ENCODE peak calls at places on chromosomes 2 and 18, in seven cellular contexts. One of them, this sample, is unnamed.

GRCh38 chr2:144745424-144745823 is 225.5 kb upstream of the ZEB2 start:
- DNase-seq in stimulated activated CD4-positive, alpha-beta T cell treated with anti-CD3 and anti-CD28 coated beads, Interleukin-15, amount 100 ng/mL, for 24 hours: no peak
- DNase-seq in AG04450: no peak
- DNase-seq in NCI-H1417: no peak
- DNase-seq in fibroblast of the conjunctiva: no peak
- DNase-seq in left colon: no peak
- DNase-seq in stimulated activated effector memory CD8-positive, alpha-beta T cell treated with anti-CD3 and anti-CD28 coated beads, Interleukin-12 subunit alpha, Interleukin-12 subunit beta, amount 100 ng/mL, for 72 hours: no peak
- DNase-seq in this sample: no peak

GRCh38 chr2:31049913-31050588 is 88.2 kb downstream of the GALNT14 start:
- DNase-seq in stimulated activated CD4-positive, alpha-beta T cell treated with anti-CD3 and anti-CD28 coated beads, Interleukin-15, amount 100 ng/mL, for 24 hours: no peak
- DNase-seq in AG04450: no peak
- DNase-seq in NCI-H1417: no peak
- DNase-seq in fibroblast of the conjunctiva: no peak
- DNase-seq in left colon: no peak
- DNase-seq in stimulated activated effector memory CD8-positive, alpha-beta T cell treated with anti-CD3 and anti-CD28 coated beads, Interleukin-12 subunit alpha, Interleukin-12 subunit beta, amount 100 ng/mL, for 72 hours: no peak
- DNase-seq in this sample: no peak

GRCh38 chr18:26813043-26813442 is 52.5 kb downstream of the AQP4 start:
- DNase-seq in stimulated activated CD4-positive, alpha-beta T cell treated with anti-CD3 and anti-CD28 coated beads, Interleukin-15, amount 100 ng/mL, for 24 hours: no peak
- DNase-seq in AG04450: no peak
- DNase-seq in NCI-H1417: peak
- DNase-seq in fibroblast of the conjunctiva: no peak
- DNase-seq in left colon: peak
- DNase-seq in stimulated activated effector memory CD8-positive, alpha-beta T cell treated with anti-CD3 and anti-CD28 coated beads, Interleukin-12 subunit alpha, Interleukin-12 subunit beta, amount 100 ng/mL, for 72 hours: no peak
- DNase-seq in this sample: no peak

GRCh38 chr2:118050386-118050785 is 36.5 kb upstream of the CCDC93 start:
- DNase-seq in stimulated activated CD4-positive, alpha-beta T cell treated with anti-CD3 and anti-CD28 coated beads, Interleukin-15, amount 100 ng/mL, for 24 hours: no peak
- DNase-seq in AG04450: no peak
- DNase-seq in NCI-H1417: no peak
- DNase-seq in fibroblast of the conjunctiva: no peak
- DNase-seq in left colon: no peak
- DNase-seq in stimulated activated effector memory CD8-positive, alpha-beta T cell treated with anti-CD3 and anti-CD28 coated beads, Interleukin-12 subunit alpha, Interleukin-12 subunit beta, amount 100 ng/mL, for 72 hours: no peak
- DNase-seq in this sample: no peak

GRCh38 chr18:67875057-67875456 is 358.5 kb upstream of the DSEL start:
- DNase-seq in stimulated activated CD4-positive, alpha-beta T cell treated with anti-CD3 and anti-CD28 coated beads, Interleukin-15, amount 100 ng/mL, for 24 hours: no peak
- DNase-seq in AG04450: no peak
- DNase-seq in NCI-H1417: peak
- DNase-seq in fibroblast of the conjunctiva: no peak
- DNase-seq in left colon: no peak
- DNase-seq in stimulated activated effector memory CD8-positive, alpha-beta T cell treated with anti-CD3 and anti-CD28 coated beads, Interleukin-12 subunit alpha, Interleukin-12 subunit beta, amount 100 ng/mL, for 72 hours: no peak
- DNase-seq in this sample: no peak

GRCh38 chr2:234981197-234982095 is 29.6 kb downstream of the SH3BP4 start:
- DNase-seq in stimulated activated CD4-positive, alpha-beta T cell treated with anti-CD3 and anti-CD28 coated beads, Interleukin-15, amount 100 ng/mL, for 24 hours: no peak
- DNase-seq in AG04450: peak
- DNase-seq in NCI-H1417: no peak
- DNase-seq in fibroblast of the conjunctiva: peak
- DNase-seq in left colon: no peak
- DNase-seq in stimulated activated effector memory CD8-positive, alpha-beta T cell treated with anti-CD3 and anti-CD28 coated beads, Interleukin-12 subunit alpha, Interleukin-12 subunit beta, amount 100 ng/mL, for 72 hours: no peak
- DNase-seq in this sample: peak

GRCh38 chr2:236114959-236115358 is 53.2 kb downstream of the GBX2 start:
- DNase-seq in stimulated activated CD4-positive, alpha-beta T cell treated with anti-CD3 and anti-CD28 coated beads, Interleukin-15, amount 100 ng/mL, for 24 hours: no peak
- DNase-seq in AG04450: no peak
- DNase-seq in NCI-H1417: no peak
- DNase-seq in fibroblast of the conjunctiva: no peak
- DNase-seq in left colon: no peak
- DNase-seq in stimulated activated effector memory CD8-positive, alpha-beta T cell treated with anti-CD3 and anti-CD28 coated beads, Interleukin-12 subunit alpha, Interleukin-12 subunit beta, amount 100 ng/mL, for 72 hours: no peak
- DNase-seq in this sample: no peak

GRCh38 chr2:160984426-160985077 is 175.7 kb upstream of the TANK start:
- DNase-seq in stimulated activated CD4-positive, alpha-beta T cell treated with anti-CD3 and anti-CD28 coated beads, Interleukin-15, amount 100 ng/mL, for 24 hours: no peak
- DNase-seq in AG04450: no peak
- DNase-seq in NCI-H1417: no peak
- DNase-seq in fibroblast of the conjunctiva: no peak
- DNase-seq in left colon: no peak
- DNase-seq in stimulated activated effector memory CD8-positive, alpha-beta T cell treated with anti-CD3 and anti-CD28 coated beads, Interleukin-12 subunit alpha, Interleukin-12 subunit beta, amount 100 ng/mL, for 72 hours: no peak
- DNase-seq in this sample: no peak

GRCh38 chr18:41756141-41756540 is 198.9 kb upstream of the PIK3C3 start:
- DNase-seq in stimulated activated CD4-positive, alpha-beta T cell treated with anti-CD3 and anti-CD28 coated beads, Interleukin-15, amount 100 ng/mL, for 24 hours: no peak
- DNase-seq in AG04450: no peak
- DNase-seq in NCI-H1417: no peak
- DNase-seq in fibroblast of the conjunctiva: no peak
- DNase-seq in left colon: no peak
- DNase-seq in stimulated activated effector memory CD8-positive, alpha-beta T cell treated with anti-CD3 and anti-CD28 coated beads, Interleukin-12 subunit alpha, Interleukin-12 subunit beta, amount 100 ng/mL, for 72 hours: no peak
- DNase-seq in this sample: no peak

GRCh38 chr2:232300894-232301387 is 77.6 kb upstream of the ALPP start:
- DNase-seq in stimulated activated CD4-positive, alpha-beta T cell treated with anti-CD3 and anti-CD28 coated beads, Interleukin-15, amount 100 ng/mL, for 24 hours: no peak
- DNase-seq in AG04450: no peak
- DNase-seq in NCI-H1417: no peak
- DNase-seq in fibroblast of the conjunctiva: no peak
- DNase-seq in left colon: no peak
- DNase-seq in stimulated activated effector memory CD8-positive, alpha-beta T cell treated with anti-CD3 and anti-CD28 coated beads, Interleukin-12 subunit alpha, Interleukin-12 subunit beta, amount 100 ng/mL, for 72 hours: no peak
- DNase-seq in this sample: no peak

GRCh38 chr2:232480201-232481190 is 7.1 kb downstream of the ECEL1 start:
- DNase-seq in stimulated activated CD4-positive, alpha-beta T cell treated with anti-CD3 and anti-CD28 coated beads, Interleukin-15, amount 100 ng/mL, for 24 hours: no peak
- DNase-seq in AG04450: no peak
- DNase-seq in NCI-H1417: no peak
- DNase-seq in fibroblast of the conjunctiva: no peak
- DNase-seq in left colon: peak
- DNase-seq in stimulated activated effector memory CD8-positive, alpha-beta T cell treated with anti-CD3 and anti-CD28 coated beads, Interleukin-12 subunit alpha, Interleukin-12 subunit beta, amount 100 ng/mL, for 72 hours: no peak
- DNase-seq in this sample: no peak

GRCh38 chr2:41709702-41710599 is 337.9 kb upstream of the PKDCC start:
- DNase-seq in stimulated activated CD4-positive, alpha-beta T cell treated with anti-CD3 and anti-CD28 coated beads, Interleukin-15, amount 100 ng/mL, for 24 hours: peak
- DNase-seq in AG04450: no peak
- DNase-seq in NCI-H1417: no peak
- DNase-seq in fibroblast of the conjunctiva: no peak
- DNase-seq in left colon: no peak
- DNase-seq in stimulated activated effector memory CD8-positive, alpha-beta T cell treated with anti-CD3 and anti-CD28 coated beads, Interleukin-12 subunit alpha, Interleukin-12 subunit beta, amount 100 ng/mL, for 72 hours: no peak
- DNase-seq in this sample: no peak

GRCh38 chr2:76867854-76868253 is 654.3 kb downstream of the LRRTM4 start:
- DNase-seq in stimulated activated CD4-positive, alpha-beta T cell treated with anti-CD3 and anti-CD28 coated beads, Interleukin-15, amount 100 ng/mL, for 24 hours: no peak
- DNase-seq in AG04450: peak
- DNase-seq in NCI-H1417: no peak
- DNase-seq in fibroblast of the conjunctiva: peak
- DNase-seq in left colon: no peak
- DNase-seq in stimulated activated effector memory CD8-positive, alpha-beta T cell treated with anti-CD3 and anti-CD28 coated beads, Interleukin-12 subunit alpha, Interleukin-12 subunit beta, amount 100 ng/mL, for 72 hours: no peak
- DNase-seq in this sample: no peak

GRCh38 chr18:49898421-49898820 is 85.1 kb upstream of the ACAA2 start:
- DNase-seq in stimulated activated CD4-positive, alpha-beta T cell treated with anti-CD3 and anti-CD28 coated beads, Interleukin-15, amount 100 ng/mL, for 24 hours: peak
- DNase-seq in AG04450: peak
- DNase-seq in NCI-H1417: no peak
- DNase-seq in fibroblast of the conjunctiva: peak
- DNase-seq in left colon: peak
- DNase-seq in stimulated activated effector memory CD8-positive, alpha-beta T cell treated with anti-CD3 and anti-CD28 coated beads, Interleukin-12 subunit alpha, Interleukin-12 subunit beta, amount 100 ng/mL, for 72 hours: peak
- DNase-seq in this sample: no peak

GRCh38 chr2:45974762-45975408 is 322.3 kb upstream of the EPAS1 start:
- DNase-seq in stimulated activated CD4-positive, alpha-beta T cell treated with anti-CD3 and anti-CD28 coated beads, Interleukin-15, amount 100 ng/mL, for 24 hours: no peak
- DNase-seq in AG04450: no peak
- DNase-seq in NCI-H1417: no peak
- DNase-seq in fibroblast of the conjunctiva: no peak
- DNase-seq in left colon: no peak
- DNase-seq in stimulated activated effector memory CD8-positive, alpha-beta T cell treated with anti-CD3 and anti-CD28 coated beads, Interleukin-12 subunit alpha, Interleukin-12 subunit beta, amount 100 ng/mL, for 72 hours: peak
- DNase-seq in this sample: no peak

GRCh38 chr2:159677654-159678053 is 34.7 kb upstream of the MARCHF7 start:
- DNase-seq in stimulated activated CD4-positive, alpha-beta T cell treated with anti-CD3 and anti-CD28 coated beads, Interleukin-15, amount 100 ng/mL, for 24 hours: no peak
- DNase-seq in AG04450: no peak
- DNase-seq in NCI-H1417: no peak
- DNase-seq in fibroblast of the conjunctiva: peak
- DNase-seq in left colon: no peak
- DNase-seq in stimulated activated effector memory CD8-positive, alpha-beta T cell treated with anti-CD3 and anti-CD28 coated beads, Interleukin-12 subunit alpha, Interleukin-12 subunit beta, amount 100 ng/mL, for 72 hours: no peak
- DNase-seq in this sample: no peak

GRCh38 chr2:117775820-117776219 is 38.7 kb upstream of the DDX18 start:
- DNase-seq in stimulated activated CD4-positive, alpha-beta T cell treated with anti-CD3 and anti-CD28 coated beads, Interleukin-15, amount 100 ng/mL, for 24 hours: no peak
- DNase-seq in AG04450: no peak
- DNase-seq in NCI-H1417: no peak
- DNase-seq in fibroblast of the conjunctiva: no peak
- DNase-seq in left colon: no peak
- DNase-seq in stimulated activated effector memory CD8-positive, alpha-beta T cell treated with anti-CD3 and anti-CD28 coated beads, Interleukin-12 subunit alpha, Interleukin-12 subunit beta, amount 100 ng/mL, for 72 hours: no peak
- DNase-seq in this sample: no peak

GRCh38 chr2:195445639-195446038 is 211.4 kb upstream of the SLC39A10 start:
- DNase-seq in stimulated activated CD4-positive, alpha-beta T cell treated with anti-CD3 and anti-CD28 coated beads, Interleukin-15, amount 100 ng/mL, for 24 hours: no peak
- DNase-seq in AG04450: no peak
- DNase-seq in NCI-H1417: no peak
- DNase-seq in fibroblast of the conjunctiva: no peak
- DNase-seq in left colon: no peak
- DNase-seq in stimulated activated effector memory CD8-positive, alpha-beta T cell treated with anti-CD3 and anti-CD28 coated beads, Interleukin-12 subunit alpha, Interleukin-12 subunit beta, amount 100 ng/mL, for 72 hours: no peak
- DNase-seq in this sample: no peak

GRCh38 chr2:147663153-147663961 is 181.5 kb upstream of the ACVR2A start:
- DNase-seq in stimulated activated CD4-positive, alpha-beta T cell treated with anti-CD3 and anti-CD28 coated beads, Interleukin-15, amount 100 ng/mL, for 24 hours: peak
- DNase-seq in AG04450: no peak
- DNase-seq in NCI-H1417: no peak
- DNase-seq in fibroblast of the conjunctiva: no peak
- DNase-seq in left colon: no peak
- DNase-seq in stimulated activated effector memory CD8-positive, alpha-beta T cell treated with anti-CD3 and anti-CD28 coated beads, Interleukin-12 subunit alpha, Interleukin-12 subunit beta, amount 100 ng/mL, for 72 hours: no peak
- DNase-seq in this sample: no peak

GRCh38 chr18:59084286-59084779 is 55.4 kb upstream of the SEC11C start:
- DNase-seq in stimulated activated CD4-positive, alpha-beta T cell treated with anti-CD3 and anti-CD28 coated beads, Interleukin-15, amount 100 ng/mL, for 24 hours: peak
- DNase-seq in AG04450: peak
- DNase-seq in NCI-H1417: peak
- DNase-seq in fibroblast of the conjunctiva: peak
- DNase-seq in left colon: peak
- DNase-seq in stimulated activated effector memory CD8-positive, alpha-beta T cell treated with anti-CD3 and anti-CD28 coated beads, Interleukin-12 subunit alpha, Interleukin-12 subunit beta, amount 100 ng/mL, for 72 hours: peak
- DNase-seq in this sample: peak

GRCh38 chr2:23135481-23136100 is 249.4 kb upstream of the KLHL29 start:
- DNase-seq in stimulated activated CD4-positive, alpha-beta T cell treated with anti-CD3 and anti-CD28 coated beads, Interleukin-15, amount 100 ng/mL, for 24 hours: no peak
- DNase-seq in AG04450: no peak
- DNase-seq in NCI-H1417: no peak
- DNase-seq in fibroblast of the conjunctiva: no peak
- DNase-seq in left colon: no peak
- DNase-seq in stimulated activated effector memory CD8-positive, alpha-beta T cell treated with anti-CD3 and anti-CD28 coated beads, Interleukin-12 subunit alpha, Interleukin-12 subunit beta, amount 100 ng/mL, for 72 hours: no peak
- DNase-seq in this sample: no peak

GRCh38 chr2:84686783-84687442 is 170.6 kb downstream of the DNAH6 start:
- DNase-seq in stimulated activated CD4-positive, alpha-beta T cell treated with anti-CD3 and anti-CD28 coated beads, Interleukin-15, amount 100 ng/mL, for 24 hours: no peak
- DNase-seq in AG04450: no peak
- DNase-seq in NCI-H1417: no peak
- DNase-seq in fibroblast of the conjunctiva: no peak
- DNase-seq in left colon: peak
- DNase-seq in stimulated activated effector memory CD8-positive, alpha-beta T cell treated with anti-CD3 and anti-CD28 coated beads, Interleukin-12 subunit alpha, Interleukin-12 subunit beta, amount 100 ng/mL, for 72 hours: no peak
- DNase-seq in this sample: no peak

GRCh38 chr2:235311044-235311443 is 182.8 kb upstream of the AGAP1 start:
- DNase-seq in stimulated activated CD4-positive, alpha-beta T cell treated with anti-CD3 and anti-CD28 coated beads, Interleukin-15, amount 100 ng/mL, for 24 hours: no peak
- DNase-seq in AG04450: no peak
- DNase-seq in NCI-H1417: no peak
- DNase-seq in fibroblast of the conjunctiva: no peak
- DNase-seq in left colon: no peak
- DNase-seq in stimulated activated effector memory CD8-positive, alpha-beta T cell treated with anti-CD3 and anti-CD28 coated beads, Interleukin-12 subunit alpha, Interleukin-12 subunit beta, amount 100 ng/mL, for 72 hours: no peak
- DNase-seq in this sample: no peak

GRCh38 chr2:3603536-3604206 is 8.8 kb downstream of the COLEC11 start:
- DNase-seq in stimulated activated CD4-positive, alpha-beta T cell treated with anti-CD3 and anti-CD28 coated beads, Interleukin-15, amount 100 ng/mL, for 24 hours: no peak
- DNase-seq in AG04450: no peak
- DNase-seq in NCI-H1417: no peak
- DNase-seq in fibroblast of the conjunctiva: no peak
- DNase-seq in left colon: no peak
- DNase-seq in stimulated activated effector memory CD8-positive, alpha-beta T cell treated with anti-CD3 and anti-CD28 coated beads, Interleukin-12 subunit alpha, Interleukin-12 subunit beta, amount 100 ng/mL, for 72 hours: no peak
- DNase-seq in this sample: no peak

GRCh38 chr2:168143813-168144212 is 103.6 kb downstream of the STK39 start:
- DNase-seq in stimulated activated CD4-positive, alpha-beta T cell treated with anti-CD3 and anti-CD28 coated beads, Interleukin-15, amount 100 ng/mL, for 24 hours: no peak
- DNase-seq in AG04450: no peak
- DNase-seq in NCI-H1417: no peak
- DNase-seq in fibroblast of the conjunctiva: no peak
- DNase-seq in left colon: no peak
- DNase-seq in stimulated activated effector memory CD8-positive, alpha-beta T cell treated with anti-CD3 and anti-CD28 coated beads, Interleukin-12 subunit alpha, Interleukin-12 subunit beta, amount 100 ng/mL, for 72 hours: no peak
- DNase-seq in this sample: no peak

GRCh38 chr2:107635883-107636282 is 190.8 kb upstream of the RGPD4 start:
- DNase-seq in stimulated activated CD4-positive, alpha-beta T cell treated with anti-CD3 and anti-CD28 coated beads, Interleukin-15, amount 100 ng/mL, for 24 hours: no peak
- DNase-seq in AG04450: no peak
- DNase-seq in NCI-H1417: no peak
- DNase-seq in fibroblast of the conjunctiva: peak
- DNase-seq in left colon: no peak
- DNase-seq in stimulated activated effector memory CD8-positive, alpha-beta T cell treated with anti-CD3 and anti-CD28 coated beads, Interleukin-12 subunit alpha, Interleukin-12 subunit beta, amount 100 ng/mL, for 72 hours: no peak
- DNase-seq in this sample: no peak

GRCh38 chr2:230416061-230416721 is at the start of gene SP100:
- DNase-seq in stimulated activated CD4-positive, alpha-beta T cell treated with anti-CD3 and anti-CD28 coated beads, Interleukin-15, amount 100 ng/mL, for 24 hours: peak
- DNase-seq in AG04450: peak
- DNase-seq in NCI-H1417: no peak
- DNase-seq in fibroblast of the conjunctiva: peak
- DNase-seq in left colon: peak
- DNase-seq in stimulated activated effector memory CD8-positive, alpha-beta T cell treated with anti-CD3 and anti-CD28 coated beads, Interleukin-12 subunit alpha, Interleukin-12 subunit beta, amount 100 ng/mL, for 72 hours: peak
- DNase-seq in this sample: peak

GRCh38 chr2:197306691-197307030 is 3.9 kb downstream of the ANKRD44 start:
- DNase-seq in stimulated activated CD4-positive, alpha-beta T cell treated with anti-CD3 and anti-CD28 coated beads, Interleukin-15, amount 100 ng/mL, for 24 hours: peak
- DNase-seq in AG04450: no peak
- DNase-seq in NCI-H1417: peak
- DNase-seq in fibroblast of the conjunctiva: no peak
- DNase-seq in left colon: no peak
- DNase-seq in stimulated activated effector memory CD8-positive, alpha-beta T cell treated with anti-CD3 and anti-CD28 coated beads, Interleukin-12 subunit alpha, Interleukin-12 subunit beta, amount 100 ng/mL, for 72 hours: no peak
- DNase-seq in this sample: no peak

GRCh38 chr2:186518945-186519344 is 32.9 kb downstream of the ZC3H15 start:
- DNase-seq in stimulated activated CD4-positive, alpha-beta T cell treated with anti-CD3 and anti-CD28 coated beads, Interleukin-15, amount 100 ng/mL, for 24 hours: no peak
- DNase-seq in AG04450: no peak
- DNase-seq in NCI-H1417: no peak
- DNase-seq in fibroblast of the conjunctiva: no peak
- DNase-seq in left colon: no peak
- DNase-seq in stimulated activated effector memory CD8-positive, alpha-beta T cell treated with anti-CD3 and anti-CD28 coated beads, Interleukin-12 subunit alpha, Interleukin-12 subunit beta, amount 100 ng/mL, for 72 hours: no peak
- DNase-seq in this sample: no peak

GRCh38 chr2:239882335-239882734 is 142.8 kb downstream of the NDUFA10 start:
- DNase-seq in stimulated activated CD4-positive, alpha-beta T cell treated with anti-CD3 and anti-CD28 coated beads, Interleukin-15, amount 100 ng/mL, for 24 hours: peak
- DNase-seq in AG04450: no peak
- DNase-seq in NCI-H1417: peak
- DNase-seq in fibroblast of the conjunctiva: no peak
- DNase-seq in left colon: peak
- DNase-seq in stimulated activated effector memory CD8-positive, alpha-beta T cell treated with anti-CD3 and anti-CD28 coated beads, Interleukin-12 subunit alpha, Interleukin-12 subunit beta, amount 100 ng/mL, for 72 hours: peak
- DNase-seq in this sample: no peak

GRCh38 chr2:206693399-206694137 is 24.6 kb downstream of the DYTN start:
- DNase-seq in stimulated activated CD4-positive, alpha-beta T cell treated with anti-CD3 and anti-CD28 coated beads, Interleukin-15, amount 100 ng/mL, for 24 hours: peak
- DNase-seq in AG04450: peak
- DNase-seq in NCI-H1417: peak
- DNase-seq in fibroblast of the conjunctiva: peak
- DNase-seq in left colon: peak
- DNase-seq in stimulated activated effector memory CD8-positive, alpha-beta T cell treated with anti-CD3 and anti-CD28 coated beads, Interleukin-12 subunit alpha, Interleukin-12 subunit beta, amount 100 ng/mL, for 72 hours: peak
- DNase-seq in this sample: peak

GRCh38 chr2:3631161-3631850 is 26.7 kb upstream of the ALLC start:
- DNase-seq in stimulated activated CD4-positive, alpha-beta T cell treated with anti-CD3 and anti-CD28 coated beads, Interleukin-15, amount 100 ng/mL, for 24 hours: no peak
- DNase-seq in AG04450: no peak
- DNase-seq in NCI-H1417: no peak
- DNase-seq in fibroblast of the conjunctiva: no peak
- DNase-seq in left colon: no peak
- DNase-seq in stimulated activated effector memory CD8-positive, alpha-beta T cell treated with anti-CD3 and anti-CD28 coated beads, Interleukin-12 subunit alpha, Interleukin-12 subunit beta, amount 100 ng/mL, for 72 hours: no peak
- DNase-seq in this sample: no peak

GRCh38 chr2:45273412-45274189 is 264.3 kb upstream of the SIX2 start:
- DNase-seq in stimulated activated CD4-positive, alpha-beta T cell treated with anti-CD3 and anti-CD28 coated beads, Interleukin-15, amount 100 ng/mL, for 24 hours: no peak
- DNase-seq in AG04450: no peak
- DNase-seq in NCI-H1417: peak
- DNase-seq in fibroblast of the conjunctiva: no peak
- DNase-seq in left colon: no peak
- DNase-seq in stimulated activated effector memory CD8-positive, alpha-beta T cell treated with anti-CD3 and anti-CD28 coated beads, Interleukin-12 subunit alpha, Interleukin-12 subunit beta, amount 100 ng/mL, for 72 hours: no peak
- DNase-seq in this sample: no peak